ENCODE peak calls at places on chromosomes 12 and 14, in five cellular contexts. One of them, this sample, is unnamed.

GRCh38 chr14:106269029-106269428 is 742.6 kb downstream of the TMEM121 start:
- DNase-seq in hepatocyte: no peak
- DNase-seq in PC-3: no peak
- DNase-seq in foreskin fibroblast: no peak
- DNase-seq in breast epithelium: no peak
- DNase-seq in this sample: no peak

GRCh38 chr14:103059556-103059955 is 2.2 kb upstream of the CDC42BPB start:
- DNase-seq in hepatocyte: no peak
- DNase-seq in PC-3: no peak
- DNase-seq in foreskin fibroblast: no peak
- DNase-seq in breast epithelium: no peak
- DNase-seq in this sample: no peak

GRCh38 chr12:132194056-132194455 is 49.8 kb downstream of the NOC4L start:
- DNase-seq in hepatocyte: no peak
- DNase-seq in PC-3: no peak
- DNase-seq in foreskin fibroblast: no peak
- DNase-seq in breast epithelium: no peak
- DNase-seq in this sample: peak; percentile 48

GRCh38 chr12:106953352-106954260 is 2.1 kb upstream of the TMEM263 start:
- DNase-seq in hepatocyte: no peak
- DNase-seq in PC-3: peak; percentile 58
- DNase-seq in foreskin fibroblast: no peak
- DNase-seq in breast epithelium: no peak
- DNase-seq in this sample: no peak

GRCh38 chr12:105239304-105239703 is 3.3 kb upstream of the APPL2 start:
- DNase-seq in hepatocyte: no peak
- DNase-seq in PC-3: no peak
- DNase-seq in foreskin fibroblast: no peak
- DNase-seq in breast epithelium: no peak
- DNase-seq in this sample: no peak

GRCh38 chr12:7512528-7512927 is 9.0 kb upstream of the CD163 start:
- DNase-seq in hepatocyte: peak; percentile 77
- DNase-seq in PC-3: peak; percentile 19
- DNase-seq in foreskin fibroblast: peak; percentile 96
- DNase-seq in breast epithelium: no peak
- DNase-seq in this sample: no peak

GRCh38 chr12:121578230-121579189 is 2.3 kb downstream of the KDM2B start:
- DNase-seq in hepatocyte: no peak
- DNase-seq in PC-3: no peak
- DNase-seq in foreskin fibroblast: no peak
- DNase-seq in breast epithelium: no peak
- DNase-seq in this sample: peak; percentile 41

GRCh38 chr14:70808402-70809237 is 693 bp downstream of the MAP3K9 start:
- DNase-seq in hepatocyte: peak; percentile 63
- DNase-seq in PC-3: no peak
- DNase-seq in foreskin fibroblast: no peak
- DNase-seq in breast epithelium: peak; percentile 55
- DNase-seq in this sample: peak; percentile 67

GRCh38 chr14:32703246-32703645 is 235.4 kb upstream of the NPAS3 start:
- DNase-seq in hepatocyte: no peak
- DNase-seq in PC-3: no peak
- DNase-seq in foreskin fibroblast: no peak
- DNase-seq in breast epithelium: no peak
- DNase-seq in this sample: no peak

GRCh38 chr12:27902651-27903050 is 69.9 kb downstream of the PTHLH start:
- DNase-seq in hepatocyte: no peak
- DNase-seq in PC-3: no peak
- DNase-seq in foreskin fibroblast: no peak
- DNase-seq in breast epithelium: no peak
- DNase-seq in this sample: no peak

GRCh38 chr12:13211859-13212664 is 15.5 kb downstream of the EMP1 start:
- DNase-seq in hepatocyte: peak; percentile 83
- DNase-seq in PC-3: peak; percentile 77
- DNase-seq in foreskin fibroblast: no peak
- DNase-seq in breast epithelium: no peak
- DNase-seq in this sample: peak; percentile 84

GRCh38 chr14:74566174-74567125 is 45.6 kb downstream of the LTBP2 start:
- DNase-seq in hepatocyte: no peak
- DNase-seq in PC-3: peak; percentile 98
- DNase-seq in foreskin fibroblast: no peak
- DNase-seq in breast epithelium: no peak
- DNase-seq in this sample: no peak

GRCh38 chr12:105369014-105369413 is 38.5 kb downstream of the C12orf75 start:
- DNase-seq in hepatocyte: no peak
- DNase-seq in PC-3: peak; percentile 30
- DNase-seq in foreskin fibroblast: peak; percentile 67
- DNase-seq in breast epithelium: no peak
- DNase-seq in this sample: no peak

GRCh38 chr14:104307246-104307626 is 168.8 kb downstream of the KIF26A start:
- DNase-seq in hepatocyte: no peak
- DNase-seq in PC-3: no peak
- DNase-seq in foreskin fibroblast: no peak
- DNase-seq in breast epithelium: no peak
- DNase-seq in this sample: no peak

GRCh38 chr14:64675246-64675645 is 29.0 kb upstream of the PLEKHG3 start:
- DNase-seq in hepatocyte: no peak
- DNase-seq in PC-3: no peak
- DNase-seq in foreskin fibroblast: no peak
- DNase-seq in breast epithelium: no peak
- DNase-seq in this sample: no peak

GRCh38 chr12:30835216-30835615 is 80.5 kb upstream of the CAPRIN2 start:
- DNase-seq in hepatocyte: no peak
- DNase-seq in PC-3: no peak
- DNase-seq in foreskin fibroblast: no peak
- DNase-seq in breast epithelium: no peak
- DNase-seq in this sample: no peak

GRCh38 chr12:28578361-28578760 is 388.1 kb downstream of the CCDC91 start:
- DNase-seq in hepatocyte: no peak
- DNase-seq in PC-3: no peak
- DNase-seq in foreskin fibroblast: peak; percentile 40
- DNase-seq in breast epithelium: no peak
- DNase-seq in this sample: no peak

GRCh38 chr12:55824726-55825125 is 4.7 kb downstream of the DNAJC14 start:
- DNase-seq in hepatocyte: no peak
- DNase-seq in PC-3: no peak
- DNase-seq in foreskin fibroblast: no peak
- DNase-seq in breast epithelium: no peak
- DNase-seq in this sample: no peak

GRCh38 chr12:129727100-129727499 is 176.7 kb downstream of the TMEM132D start:
- DNase-seq in hepatocyte: no peak
- DNase-seq in PC-3: no peak
- DNase-seq in foreskin fibroblast: no peak
- DNase-seq in breast epithelium: no peak
- DNase-seq in this sample: no peak

GRCh38 chr14:75372260-75372659 is 55.6 kb upstream of the JDP2 start:
- DNase-seq in hepatocyte: no peak
- DNase-seq in PC-3: no peak
- DNase-seq in foreskin fibroblast: no peak
- DNase-seq in breast epithelium: no peak
- DNase-seq in this sample: no peak

GRCh38 chr12:124569375-124570148 is 2.1 kb upstream of the NCOR2 start:
- DNase-seq in hepatocyte: no peak
- DNase-seq in PC-3: no peak
- DNase-seq in foreskin fibroblast: no peak
- DNase-seq in breast epithelium: no peak
- DNase-seq in this sample: no peak

GRCh38 chr12:67853204-67853603 is 136.0 kb upstream of the IFNG-AS1 start:
- DNase-seq in hepatocyte: no peak
- DNase-seq in PC-3: no peak
- DNase-seq in foreskin fibroblast: peak; percentile 50
- DNase-seq in breast epithelium: no peak
- DNase-seq in this sample: no peak

GRCh38 chr12:101697930-101698781 is 716 bp downstream of the CHPT1 start:
- DNase-seq in hepatocyte: peak; percentile 68
- DNase-seq in PC-3: peak; percentile 48
- DNase-seq in foreskin fibroblast: peak; percentile 29
- DNase-seq in breast epithelium: no peak
- DNase-seq in this sample: peak; percentile 13

GRCh38 chr12:102326987-102327386 is 129.4 kb upstream of the PMCH start:
- DNase-seq in hepatocyte: no peak
- DNase-seq in PC-3: no peak
- DNase-seq in foreskin fibroblast: no peak
- DNase-seq in breast epithelium: no peak
- DNase-seq in this sample: no peak

GRCh38 chr14:68191567-68192321 is 372.2 kb downstream of the RAD51B start:
- DNase-seq in hepatocyte: peak; percentile 67
- DNase-seq in PC-3: peak; percentile 89
- DNase-seq in foreskin fibroblast: peak; percentile 52
- DNase-seq in breast epithelium: no peak
- DNase-seq in this sample: no peak

GRCh38 chr14:71117839-71118743 is 210.8 kb downstream of the PCNX1 start:
- DNase-seq in hepatocyte: peak; percentile 78
- DNase-seq in PC-3: peak; percentile 95
- DNase-seq in foreskin fibroblast: no peak
- DNase-seq in breast epithelium: no peak
- DNase-seq in this sample: no peak

GRCh38 chr14:73208846-73209245 is 28.5 kb upstream of the PAPLN start:
- DNase-seq in hepatocyte: no peak
- DNase-seq in PC-3: no peak
- DNase-seq in foreskin fibroblast: no peak
- DNase-seq in breast epithelium: no peak
- DNase-seq in this sample: no peak

GRCh38 chr14:105700622-105701288 is 174.4 kb downstream of the TMEM121 start:
- DNase-seq in hepatocyte: no peak
- DNase-seq in PC-3: peak; percentile 40
- DNase-seq in foreskin fibroblast: no peak
- DNase-seq in breast epithelium: no peak
- DNase-seq in this sample: peak; percentile 46

GRCh38 chr14:61934385-61934784 is 172.2 kb downstream of the SNAPC1 start:
- DNase-seq in hepatocyte: no peak
- DNase-seq in PC-3: peak; percentile 98
- DNase-seq in foreskin fibroblast: peak; percentile 87
- DNase-seq in breast epithelium: no peak
- DNase-seq in this sample: no peak

GRCh38 chr12:76236640-76237039 is 111.6 kb downstream of the BBS10 start:
- DNase-seq in hepatocyte: peak; percentile 48
- DNase-seq in PC-3: peak; percentile 97
- DNase-seq in foreskin fibroblast: no peak
- DNase-seq in breast epithelium: no peak
- DNase-seq in this sample: no peak

GRCh38 chr12:94277426-94278000 is 129.1 kb downstream of the PLXNC1 start:
- DNase-seq in hepatocyte: no peak
- DNase-seq in PC-3: no peak
- DNase-seq in foreskin fibroblast: no peak
- DNase-seq in breast epithelium: no peak
- DNase-seq in this sample: no peak

GRCh38 chr14:95024380-95024779 is 132.9 kb downstream of the DICER1 start:
- DNase-seq in hepatocyte: no peak
- DNase-seq in PC-3: no peak
- DNase-seq in foreskin fibroblast: no peak
- DNase-seq in breast epithelium: no peak
- DNase-seq in this sample: no peak
- TF ChIP-seq CTCF in hepatocyte: no peak
- TF ChIP-seq CTCF in PC-3: no peak
- TF ChIP-seq CTCF in foreskin fibroblast: no peak
- TF ChIP-seq CTCF in breast epithelium: no peak
- TF ChIP-seq CTCF in this sample: no peak

GRCh38 chr12:2879853-2880252 is 2.8 kb downstream of the RHNO1 start:
- DNase-seq in hepatocyte: no peak
- DNase-seq in PC-3: no peak
- DNase-seq in foreskin fibroblast: no peak
- DNase-seq in breast epithelium: no peak
- DNase-seq in this sample: peak; percentile 22

GRCh38 chr12:2877047-2877958 is at the start of the genes FOXM1 and RHNO1:
- DNase-seq in hepatocyte: peak; percentile 95
- DNase-seq in PC-3: peak; percentile 85
- DNase-seq in foreskin fibroblast: peak; percentile 85
- DNase-seq in breast epithelium: peak; percentile 90
- DNase-seq in this sample: peak; percentile 89

GRCh38 chr12:2876431-2877046 is 435 bp downstream of the FOXM1 start:
- DNase-seq in hepatocyte: no peak
- DNase-seq in PC-3: peak; percentile 20
- DNase-seq in foreskin fibroblast: no peak
- DNase-seq in breast epithelium: no peak
- DNase-seq in this sample: peak; percentile 50

GRCh38 chr12:2877959-2878732 is 1.1 kb downstream of the RHNO1 start:
- DNase-seq in hepatocyte: peak; percentile 45
- DNase-seq in PC-3: no peak
- DNase-seq in foreskin fibroblast: peak; percentile 41
- DNase-seq in breast epithelium: no peak
- DNase-seq in this sample: no peak
- TF ChIP-seq CTCF in hepatocyte: peak; percentile 4
- TF ChIP-seq CTCF in PC-3: no peak
- TF ChIP-seq CTCF in foreskin fibroblast: no peak
- TF ChIP-seq CTCF in breast epithelium: no peak
- TF ChIP-seq CTCF in this sample: no peak

DNA sequence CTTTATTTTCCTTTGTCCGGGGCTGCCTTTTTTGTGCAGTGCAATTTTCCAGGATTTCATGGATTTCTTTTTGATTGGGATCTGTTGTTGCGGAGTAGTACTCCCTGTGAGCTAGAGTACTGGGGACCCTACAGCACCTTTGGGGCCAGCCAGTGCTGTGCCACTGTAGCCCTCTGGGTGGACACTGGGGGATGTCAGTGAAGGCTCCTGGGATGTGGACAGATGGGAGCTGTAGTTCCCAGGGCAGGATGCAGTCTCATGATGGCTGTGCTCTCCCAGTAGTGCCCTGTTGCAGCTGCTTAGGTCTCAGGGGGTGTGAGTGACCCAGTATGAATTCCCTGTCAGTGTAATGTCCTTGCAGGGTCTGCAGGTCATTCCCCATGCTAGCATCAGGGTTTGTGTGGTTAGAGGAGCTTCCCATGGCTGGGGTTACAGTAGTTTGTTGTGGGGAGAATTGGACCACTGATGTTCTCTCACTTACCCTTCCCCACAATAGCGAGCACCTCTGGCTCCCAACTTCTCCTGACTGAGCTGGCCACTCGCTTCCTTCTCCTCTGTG is 72.2 kb downstream of the BRMS1L start:
- DNase-seq in hepatocyte: no peak
- DNase-seq in PC-3: no peak
- DNase-seq in foreskin fibroblast: no peak
- DNase-seq in breast epithelium: no peak
- DNase-seq in this sample: no peak
- TF ChIP-seq CTCF in hepatocyte: no peak
- TF ChIP-seq CTCF in PC-3: no peak
- TF ChIP-seq CTCF in foreskin fibroblast: no peak
- TF ChIP-seq CTCF in breast epithelium: no peak
- TF ChIP-seq CTCF in this sample: no peak

DNA sequence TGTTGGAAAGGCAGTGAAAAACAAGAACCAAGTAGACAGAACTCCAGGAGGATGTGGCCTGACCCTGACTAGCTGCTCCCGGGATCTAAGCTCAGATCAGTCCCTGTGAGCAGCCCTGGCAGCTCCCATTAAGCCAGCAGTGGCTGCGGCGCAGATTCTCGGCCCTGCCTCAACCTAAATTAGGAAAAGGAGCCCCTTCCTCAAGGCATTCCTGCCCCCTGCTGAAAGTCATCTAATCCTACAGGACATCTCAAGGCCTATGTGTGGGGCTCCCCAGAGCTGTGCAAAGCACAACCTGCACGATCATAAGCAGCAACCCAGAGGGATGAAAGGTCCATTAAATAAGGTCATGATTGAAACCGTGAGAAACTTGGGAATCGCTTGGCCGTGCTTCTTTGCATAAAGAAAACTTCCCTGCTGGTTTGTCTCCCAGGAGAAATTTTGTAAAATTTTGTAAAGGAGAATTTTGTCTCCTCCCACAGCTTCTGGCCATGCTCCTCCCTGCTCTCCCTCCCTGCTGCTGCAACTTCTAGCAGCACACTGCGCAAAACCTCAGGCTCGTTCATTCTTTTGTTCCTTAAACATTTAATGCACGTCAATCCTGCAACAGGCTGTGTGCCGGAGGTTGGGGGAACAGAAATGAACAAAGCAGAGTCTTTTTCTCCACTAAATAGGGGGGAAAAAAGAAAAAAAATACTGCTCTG is 96.6 kb upstream of the SLC35F4 start:
- DNase-seq in hepatocyte: peak; percentile 28
- DNase-seq in PC-3: no peak
- DNase-seq in foreskin fibroblast: no peak
- DNase-seq in breast epithelium: no peak
- DNase-seq in this sample: no peak
- TF ChIP-seq CTCF in hepatocyte: peak; percentile 36
- TF ChIP-seq CTCF in PC-3: peak; percentile 18
- TF ChIP-seq CTCF in foreskin fibroblast: no peak
- TF ChIP-seq CTCF in breast epithelium: no peak
- TF ChIP-seq CTCF in this sample: no peak

This sample was measured in activated CD8-positive, alpha-beta T cell treated with anti-CD3 and anti-CD28 coated beads for 36 hours.